ENCODE peak calls at places on chromosomes 7 and 10, in nine cellular contexts. One of them, this sample, is unnamed.

GRCh38 chr10:124388476-124388822 is 30.3 kb downstream of the OAT start:
- DNase-seq in AG09319: no peak
- DNase-seq in fibroblast of the conjunctiva: no peak
- DNase-seq in GM04504: no peak
- DNase-seq in activated naive CD4-positive, alpha-beta T cell treated with anti-CD3 and anti-CD28 coated beads for 36 hours: no peak
- DNase-seq in lung: no peak
- DNase-seq in nucleus accumbens: no peak
- DNase-seq in choroid plexus epithelial cell: no peak
- DNase-seq in NCI-H2081: no peak
- DNase-seq in this sample: no peak

GRCh38 chr10:131901181-131901829 is 497 bp downstream of the PPP2R2D start:
- DNase-seq in nucleus accumbens: peak
- DNase-seq in GM04504: no peak
- DNase-seq in fibroblast of the conjunctiva: no peak
- DNase-seq in NCI-H2081: no peak
- DNase-seq in AG09319: no peak
- DNase-seq in choroid plexus epithelial cell: peak
- DNase-seq in lung: peak
- DNase-seq in activated naive CD4-positive, alpha-beta T cell treated with anti-CD3 and anti-CD28 coated beads for 36 hours: peak
- DNase-seq in this sample: peak

GRCh38 chr7:91289633-91290260 is 25.5 kb downstream of the FZD1 start:
- DNase-seq in GM04504: no peak
- DNase-seq in AG09319: no peak
- DNase-seq in nucleus accumbens: no peak
- DNase-seq in fibroblast of the conjunctiva: no peak
- DNase-seq in choroid plexus epithelial cell: no peak
- DNase-seq in NCI-H2081: no peak
- DNase-seq in lung: no peak
- DNase-seq in activated naive CD4-positive, alpha-beta T cell treated with anti-CD3 and anti-CD28 coated beads for 36 hours: no peak
- DNase-seq in this sample: no peak

GRCh38 chr7:134630237-134630636 is 16.4 kb upstream of the BPGM start:
- DNase-seq in AG09319: no peak
- DNase-seq in nucleus accumbens: no peak
- DNase-seq in NCI-H2081: no peak
- DNase-seq in lung: no peak
- DNase-seq in GM04504: no peak
- DNase-seq in activated naive CD4-positive, alpha-beta T cell treated with anti-CD3 and anti-CD28 coated beads for 36 hours: no peak
- DNase-seq in fibroblast of the conjunctiva: no peak
- DNase-seq in choroid plexus epithelial cell: no peak
- DNase-seq in this sample: no peak

GRCh38 chr10:125370578-125370977 is 210.2 kb upstream of the CTBP2 start:
- DNase-seq in AG09319: no peak
- DNase-seq in GM04504: no peak
- DNase-seq in activated naive CD4-positive, alpha-beta T cell treated with anti-CD3 and anti-CD28 coated beads for 36 hours: no peak
- DNase-seq in lung: no peak
- DNase-seq in NCI-H2081: no peak
- DNase-seq in fibroblast of the conjunctiva: no peak
- DNase-seq in nucleus accumbens: no peak
- DNase-seq in choroid plexus epithelial cell: no peak
- DNase-seq in this sample: no peak

GRCh38 chr10:133159950-133160812 is at the start of gene KNDC1:
- DNase-seq in lung: no peak
- DNase-seq in fibroblast of the conjunctiva: no peak
- DNase-seq in choroid plexus epithelial cell: peak
- DNase-seq in activated naive CD4-positive, alpha-beta T cell treated with anti-CD3 and anti-CD28 coated beads for 36 hours: no peak
- DNase-seq in nucleus accumbens: no peak
- DNase-seq in AG09319: no peak
- DNase-seq in GM04504: no peak
- DNase-seq in NCI-H2081: no peak
- DNase-seq in this sample: no peak

GRCh38 chr7:36895112-36895511 is 170.8 kb upstream of the AOAH start:
- DNase-seq in nucleus accumbens: no peak
- DNase-seq in choroid plexus epithelial cell: no peak
- DNase-seq in activated naive CD4-positive, alpha-beta T cell treated with anti-CD3 and anti-CD28 coated beads for 36 hours: no peak
- DNase-seq in AG09319: no peak
- DNase-seq in fibroblast of the conjunctiva: no peak
- DNase-seq in lung: no peak
- DNase-seq in NCI-H2081: no peak
- DNase-seq in GM04504: no peak
- DNase-seq in this sample: no peak

GRCh38 chr7:1085266-1085665 is 2.6 kb upstream of the GPER1 start:
- DNase-seq in nucleus accumbens: no peak
- DNase-seq in activated naive CD4-positive, alpha-beta T cell treated with anti-CD3 and anti-CD28 coated beads for 36 hours: no peak
- DNase-seq in fibroblast of the conjunctiva: no peak
- DNase-seq in lung: no peak
- DNase-seq in AG09319: no peak
- DNase-seq in GM04504: no peak
- DNase-seq in choroid plexus epithelial cell: no peak
- DNase-seq in NCI-H2081: no peak
- DNase-seq in this sample: no peak

GRCh38 chr7:30403477-30403876 is 75.1 kb downstream of the NOD1 start:
- DNase-seq in activated naive CD4-positive, alpha-beta T cell treated with anti-CD3 and anti-CD28 coated beads for 36 hours: no peak
- DNase-seq in lung: no peak
- DNase-seq in nucleus accumbens: no peak
- DNase-seq in NCI-H2081: no peak
- DNase-seq in choroid plexus epithelial cell: no peak
- DNase-seq in fibroblast of the conjunctiva: no peak
- DNase-seq in GM04504: no peak
- DNase-seq in AG09319: no peak
- DNase-seq in this sample: no peak

GRCh38 chr10:114372179-114372578 is 32.1 kb downstream of the AFAP1L2 start:
- DNase-seq in NCI-H2081: no peak
- DNase-seq in nucleus accumbens: no peak
- DNase-seq in choroid plexus epithelial cell: no peak
- DNase-seq in fibroblast of the conjunctiva: no peak
- DNase-seq in GM04504: no peak
- DNase-seq in activated naive CD4-positive, alpha-beta T cell treated with anti-CD3 and anti-CD28 coated beads for 36 hours: no peak
- DNase-seq in AG09319: no peak
- DNase-seq in lung: no peak
- DNase-seq in this sample: no peak

GRCh38 chr7:66664590-66665293 is 36.1 kb downstream of the KCTD7 start:
- DNase-seq in NCI-H2081: no peak
- DNase-seq in fibroblast of the conjunctiva: no peak
- DNase-seq in choroid plexus epithelial cell: no peak
- DNase-seq in lung: no peak
- DNase-seq in activated naive CD4-positive, alpha-beta T cell treated with anti-CD3 and anti-CD28 coated beads for 36 hours: no peak
- DNase-seq in nucleus accumbens: no peak
- DNase-seq in GM04504: no peak
- DNase-seq in AG09319: no peak
- DNase-seq in this sample: no peak